ENCODE peak calls at places on chromosome 3, in six cellular contexts. Y is HL-60, A is HFFc6, D is cardiac muscle cell, V is GM23338, N is esophagus muscularis mucosa. G is an unnamed sample.

GRCh38 chr3:42790714-42791229 is 13.5 kb downstream of the HIGD1A start:
- DNase-seq in A (no peak), V (no peak), D (no peak), N (no peak), Y (no peak), G (no peak)

GRCh38 chr3:93979850-93980677 is at the start of gene ARL13B:
- DNase-seq in V (peak), A (peak), N (peak), Y (peak), D (peak), G (peak)

GRCh38 chr3:61563614-61564404 is 2.4 kb downstream of the PTPRG start:
- DNase-seq in D (peak), N (no peak), V (peak), Y (no peak), A (no peak), G (peak)

GRCh38 chr3:52221563-52222318 is 3.7 kb downstream of the TLR9 start:
- DNase-seq in D (no peak), A (no peak), N (no peak), V (no peak), Y (no peak), G (no peak)

GRCh38 chr3:172856766-172857742 is 106.5 kb downstream of the ECT2 start:
- DNase-seq in V (no peak), Y (no peak), N (no peak), D (peak), A (no peak), G (no peak)

GRCh38 chr3:100297784-100298183 is 36.8 kb upstream of the NIT2 start:
- DNase-seq in V (no peak), A (peak), Y (no peak), D (no peak), N (no peak), G (no peak)

GRCh38 chr3:190617185-190617584 is 103.3 kb downstream of the IL1RAP start:
- DNase-seq in N (no peak), V (peak), A (no peak), D (no peak), Y (peak), G (no peak)

GRCh38 chr3:45760878-45761711 is 35.2 kb downstream of the SLC6A20 start:
- DNase-seq in N (no peak), A (peak), V (peak), Y (peak), D (peak), G (peak)

GRCh38 chr3:14600075-14600474 is 51.5 kb upstream of the CCDC174 start:
- DNase-seq in N (no peak), V (no peak), A (no peak), D (no peak), Y (no peak), G (no peak)

GRCh38 chr3:14600856-14601610 is 50.5 kb upstream of the CCDC174 start:
- DNase-seq in Y (no peak), A (no peak), D (no peak), N (no peak), V (peak), G (no peak)

GRCh38 chr3:14602804-14603644 is 48.5 kb upstream of the CCDC174 start:
- DNase-seq in Y (no peak), N (no peak), D (peak), A (no peak), V (peak), G (peak)

GRCh38 chr3:14601692-14602005 is 49.9 kb upstream of the CCDC174 start:
- DNase-seq in V (peak), D (no peak), N (no peak), Y (no peak), A (no peak), G (no peak)

DNA sequence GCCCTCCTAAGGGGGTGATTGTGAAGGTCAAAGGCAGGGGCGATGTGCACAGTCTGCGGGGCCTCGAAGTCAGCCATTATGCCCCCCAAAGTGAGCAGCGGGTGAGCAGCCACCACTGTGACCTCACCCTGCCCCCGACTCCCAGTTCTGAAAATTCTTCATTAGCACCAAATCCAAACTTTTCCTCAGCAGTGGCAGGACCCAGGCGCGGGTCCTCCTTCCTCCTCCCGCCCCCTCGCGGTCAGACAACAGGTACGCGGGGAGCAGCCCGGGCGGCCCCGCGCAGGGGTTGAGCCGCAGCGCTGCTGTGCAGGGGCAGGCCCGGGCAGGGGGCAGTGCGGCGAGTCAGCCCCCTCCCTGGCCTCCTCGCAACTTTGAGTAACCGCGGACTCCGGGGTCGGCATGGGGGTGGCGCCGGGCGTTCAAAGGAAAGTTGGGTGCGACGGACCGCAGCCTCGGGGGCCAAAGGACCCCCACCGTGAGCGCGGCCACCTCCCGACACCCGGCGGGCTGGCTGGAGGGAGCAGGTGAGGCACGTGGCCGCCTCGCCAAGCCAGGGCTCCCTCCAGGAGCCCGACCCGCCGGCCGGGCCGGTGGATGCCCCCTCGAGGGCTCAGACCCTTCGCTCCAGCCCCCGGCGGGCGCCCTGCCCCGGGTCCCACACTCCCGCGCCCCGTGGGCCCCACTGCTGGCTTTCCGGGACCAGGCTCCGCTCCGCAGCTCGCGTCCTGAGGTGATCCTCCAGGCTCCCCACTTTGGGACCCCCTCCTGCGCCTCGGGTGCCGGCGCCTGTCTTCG is 49.4 kb upstream of the CCDC174 start:
- DNase-seq in V (peak), A (no peak), D (no peak), Y (no peak), N (no peak), G (peak)
- TF ChIP-seq CTCF in V (peak), A (peak), D (peak), Y (no peak), N (no peak), G (peak)

DNA sequence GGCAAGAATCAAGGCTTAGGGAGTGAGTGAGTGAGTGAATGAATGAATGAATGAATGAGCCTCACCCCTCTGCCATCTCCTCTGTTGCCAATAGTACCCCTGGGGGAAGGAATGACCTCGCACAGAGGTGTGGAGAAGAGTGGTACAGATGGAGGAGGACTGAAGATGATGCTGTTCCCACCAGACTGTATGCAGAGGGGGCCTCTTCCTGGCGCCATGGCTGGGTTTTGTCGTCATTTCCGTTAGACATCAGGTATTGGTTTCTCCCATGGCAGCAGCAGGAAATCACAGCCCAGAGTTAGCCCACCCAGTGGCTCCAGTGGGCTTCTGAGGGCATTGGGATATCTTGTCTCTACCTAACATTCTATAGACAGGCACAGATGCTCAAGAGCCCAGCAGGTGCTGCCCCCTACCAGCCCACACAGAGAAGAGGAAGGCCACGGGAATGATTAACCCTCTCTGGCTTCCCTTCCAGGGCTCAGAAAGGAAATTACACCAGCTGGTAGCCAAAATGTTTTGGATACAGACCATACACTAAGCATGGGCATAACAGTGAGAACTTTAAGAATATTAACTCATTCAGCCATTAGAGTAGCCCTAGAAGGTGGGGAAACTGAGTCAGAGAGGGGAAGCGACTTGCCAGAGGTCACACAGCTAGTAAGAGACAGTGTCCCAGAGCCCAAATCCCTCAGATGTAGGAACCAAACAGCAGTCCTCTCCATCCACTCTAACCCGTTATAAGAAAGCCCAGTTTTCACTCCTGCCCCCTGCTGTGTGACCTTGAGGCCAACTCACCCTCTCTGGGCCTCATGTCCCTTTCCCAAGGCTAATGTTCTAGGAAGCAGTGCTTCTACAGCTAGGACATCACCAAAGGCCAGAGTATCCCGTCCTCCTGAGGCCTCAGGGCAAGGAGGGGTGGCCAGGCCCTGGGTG is 109.6 kb upstream of the SLC6A11 start:
- DNase-seq in V (peak), D (no peak), Y (no peak), A (no peak), N (no peak), G (no peak)
- TF ChIP-seq CTCF in V (peak), D (no peak), Y (no peak), A (no peak), N (no peak), G (peak)

GRCh38 chr3:107545680-107546120 is 22.9 kb downstream of the BBX start:
- DNase-seq in D (no peak), N (no peak), V (no peak), Y (no peak), A (no peak), G (no peak)
- TF ChIP-seq CTCF in D (no peak), N (no peak), V (no peak), Y (no peak), A (no peak), G (no peak)

GRCh38 chr3:11093823-11094340 is 60.4 kb upstream of the HRH1 start:
- DNase-seq in D (no peak), Y (no peak), V (no peak), N (no peak), A (no peak), G (no peak)

GRCh38 chr3:11096266-11097135 is 57.8 kb upstream of the HRH1 start:
- DNase-seq in D (peak), A (peak), V (peak), Y (peak), N (no peak), G (peak)

GRCh38 chr3:11099306-11099705 is 55.0 kb upstream of the HRH1 start:
- DNase-seq in V (no peak), D (no peak), A (no peak), Y (no peak), N (no peak), G (no peak)

GRCh38 chr3:11091791-11092190 is 62.5 kb upstream of the HRH1 start:
- DNase-seq in N (no peak), D (no peak), Y (no peak), A (no peak), V (no peak), G (no peak)

DNA sequence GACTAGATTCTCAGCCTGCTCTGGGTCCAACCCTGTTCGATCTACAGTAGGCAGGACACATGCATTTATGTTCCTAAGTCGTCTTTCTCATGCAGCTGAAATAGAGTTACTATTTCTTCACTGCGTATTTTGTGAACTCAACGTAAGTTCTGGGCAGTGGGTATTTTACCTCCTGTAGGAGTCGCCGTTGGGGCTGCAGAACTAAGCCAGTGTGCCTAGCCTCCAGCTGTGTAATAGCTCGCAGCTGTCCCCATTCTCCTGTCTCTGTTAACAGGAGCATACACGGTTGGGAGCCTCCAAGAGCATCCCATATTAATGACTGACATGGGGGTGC is 58.4 kb upstream of the HRH1 start:
- DNase-seq in A (no peak), D (no peak), Y (no peak), V (peak), N (no peak), G (no peak)
- TF ChIP-seq CTCF in A (peak), D (peak), Y (no peak), V (peak), N (no peak), G (no peak)

G was measured in nephron progenitor cell.